ENCODE peak calls at places on chromosome 1, in five cellular contexts. V is AG04450, K is amniotic stem cell, S is activated T-helper 1 cell treated with Interleukin-2 at 50 U/mL for 16 hours, H is Karpas-422. Y is an unnamed sample.

GRCh38 chr1:243595527-243596206 is 254.4 kb downstream of the AKT3 start:
- DNase-seq in H (no peak), V (peak; percentile 32), S (no peak), K (peak; percentile 2), Y (no peak)

GRCh38 chr1:52268372-52268771 is 97.6 kb downstream of the CC2D1B start:
- DNase-seq in H (no peak), K (no peak), S (no peak), V (no peak), Y (no peak)

GRCh38 chr1:221961532-221962292 is 219.8 kb upstream of the DUSP10 start:
- DNase-seq in V (no peak), S (no peak), H (no peak), K (no peak), Y (no peak)

GRCh38 chr1:155392898-155393411 is 72.3 kb downstream of the RUSC1 start:
- DNase-seq in H (peak; percentile 45), S (no peak), V (no peak), K (no peak), Y (no peak)

GRCh38 chr1:246320286-246320685 is 186.8 kb downstream of the SMYD3 start:
- DNase-seq in S (no peak), H (no peak), K (no peak), V (no peak), Y (no peak)

GRCh38 chr1:31372961-31373896 is at the start of gene FABP3:
- DNase-seq in V (no peak), H (no peak), K (no peak), S (no peak), Y (peak; percentile 81)

GRCh38 chr1:10753279-10753678 is 43.2 kb downstream of the CASZ1 start:
- DNase-seq in K (no peak), H (no peak), V (no peak), S (no peak), Y (no peak)

GRCh38 chr1:199700551-199700950 is 327.0 kb upstream of the NR5A2 start:
- DNase-seq in V (no peak), H (no peak), K (no peak), S (no peak), Y (no peak)

GRCh38 chr1:6127587-6128163 is 52.4 kb downstream of the CHD5 start:
- DNase-seq in H (peak; percentile 93), V (no peak), K (no peak), S (peak; percentile 44), Y (peak; percentile 86)

GRCh38 chr1:175701590-175701989 is 41.8 kb downstream of the TNR start:
- DNase-seq in H (no peak), K (no peak), S (no peak), V (no peak), Y (no peak)

GRCh38 chr1:6700853-6701436 is 671 bp downstream of the DNAJC11 start:
- DNase-seq in K (no peak), V (no peak), H (no peak), S (peak; percentile 1), Y (no peak)

GRCh38 chr1:151819951-151820623 is 11.5 kb downstream of the RORC start:
- DNase-seq in V (no peak), S (no peak), K (no peak), H (no peak), Y (no peak)